ENCODE peak calls at places on chromosome 19, in four cellular contexts. B is iris pigment epithelial cell, J is progenitor cell of endocrine pancreas, K is heart left ventricle. C is an unnamed sample.

GRCh38 chr19:2166741-2167738 is 3.3 kb downstream of the DOT1L start:
- DNase-seq in B (no peak), J (no peak), K (peak), C (no peak)

GRCh38 chr19:39401549-39402416 is 4.9 kb upstream of the ZFP36 start:
- DNase-seq in B (peak), J (no peak), K (peak), C (no peak)

GRCh38 chr19:11995174-11995573 is 30.3 kb downstream of the ZNF763 start:
- DNase-seq in B (peak), J (no peak), K (no peak), C (no peak)

GRCh38 chr19:47511681-47512080 is 3.2 kb downstream of the NAPA start:
- DNase-seq in B (peak), J (no peak), K (peak), C (no peak)

GRCh38 chr19:15330801-15331418 is 1.4 kb downstream of the BRD4 start:
- DNase-seq in B (peak), J (no peak), K (no peak), C (no peak)

GRCh38 chr19:31085125-31085524 is 264.1 kb downstream of the TSHZ3 start:
- DNase-seq in B (no peak), J (no peak), K (no peak), C (no peak)

GRCh38 chr19:2731181-2732117 is 8.4 kb downstream of the SLC39A3 start:
- DNase-seq in B (no peak), J (no peak), K (peak), C (no peak)

GRCh38 chr19:14544977-14545715 is 15.8 kb downstream of the TECR start:
- DNase-seq in B (peak), J (no peak), K (peak), C (no peak)

GRCh38 chr19:11986754-11987153 is 21.9 kb downstream of the ZNF763 start:
- DNase-seq in B (no peak), J (no peak), K (no peak), C (no peak)

GRCh38 chr19:36417752-36418286 is 625 bp downstream of the ZFP82 start:
- DNase-seq in B (no peak), J (no peak), K (no peak), C (no peak)

GRCh38 chr19:11792942-11793341 is 5.4 kb upstream of the ZNF491 start:
- DNase-seq in B (no peak), J (no peak), K (no peak), C (no peak)

GRCh38 chr19:11145147-11145924 is 10.2 kb downstream of the SPC24 start:
- DNase-seq in B (no peak), J (no peak), K (no peak), C (no peak)

GRCh38 chr19:32543107-32543900 is 37.7 kb upstream of the PDCD5 start:
- DNase-seq in B (peak), J (no peak), K (no peak), C (no peak)